ENCODE peak calls at places on chromosome 10, in four cellular contexts. E is astrocyte of the spinal cord, U is WTC11, A is A549. B is an unnamed sample.

GRCh38 chr10:111247781-111248389 is 171.1 kb downstream of the ADRA2A start:
- DNase-seq in A (no peak), U (no peak), E (no peak), B (no peak)

GRCh38 chr10:114239117-114239993 is at the start of gene VWA2:
- DNase-seq in U (peak), E (no peak), A (peak), B (no peak)

GRCh38 chr10:100930368-100930767 is 17.6 kb downstream of the SLF2 start:
- DNase-seq in E (no peak), U (no peak), A (peak), B (no peak)

GRCh38 chr10:102413053-102413705 is 5.4 kb downstream of the PSD start:
- DNase-seq in E (no peak), U (peak), A (no peak), B (peak)

GRCh38 chr10:6203331-6204062 is 765 bp downstream of the PFKFB3 start:
- DNase-seq in U (peak), E (peak), A (peak), B (no peak)

GRCh38 chr10:66833861-66834260 is 92.0 kb upstream of the LRRTM3 start:
- DNase-seq in E (no peak), A (no peak), U (no peak), B (no peak)

GRCh38 chr10:122152544-122152943 is 118.6 kb upstream of the BTBD16 start:
- DNase-seq in E (peak), U (no peak), A (no peak), B (no peak)

GRCh38 chr10:11476035-11476434 is 135.4 kb downstream of the USP6NL start:
- DNase-seq in U (no peak), E (no peak), A (no peak), B (no peak)

GRCh38 chr10:35924726-35925125 is 282.6 kb upstream of the FZD8 start:
- DNase-seq in E (no peak), U (no peak), A (no peak), B (no peak)

GRCh38 chr10:17062493-17063487 is 66.8 kb downstream of the CUBN start:
- DNase-seq in E (peak), U (no peak), A (peak), B (no peak)

GRCh38 chr10:23190872-23191763 is 994 bp upstream of the PTF1A start:
- DNase-seq in U (no peak), E (no peak), A (no peak), B (no peak)

GRCh38 chr10:78359641-78360091 is 326.0 kb downstream of the RPS24 start:
- DNase-seq in E (no peak), A (no peak), U (no peak), B (no peak)

GRCh38 chr10:11908536-11908935 is 85.4 kb downstream of the PROSER2 start:
- DNase-seq in E (no peak), A (no peak), U (no peak), B (no peak)

GRCh38 chr10:12534824-12535223 is 185.5 kb downstream of the CAMK1D start:
- DNase-seq in A (no peak), E (no peak), U (no peak), B (no peak)

GRCh38 chr10:14196113-14196512 is 134.6 kb downstream of the FRMD4A start:
- DNase-seq in A (no peak), E (no peak), U (no peak), B (no peak)

GRCh38 chr10:84590794-84591193 is 262.4 kb downstream of the CCSER2 start:
- DNase-seq in E (no peak), A (no peak), U (no peak), B (no peak)

DNA sequence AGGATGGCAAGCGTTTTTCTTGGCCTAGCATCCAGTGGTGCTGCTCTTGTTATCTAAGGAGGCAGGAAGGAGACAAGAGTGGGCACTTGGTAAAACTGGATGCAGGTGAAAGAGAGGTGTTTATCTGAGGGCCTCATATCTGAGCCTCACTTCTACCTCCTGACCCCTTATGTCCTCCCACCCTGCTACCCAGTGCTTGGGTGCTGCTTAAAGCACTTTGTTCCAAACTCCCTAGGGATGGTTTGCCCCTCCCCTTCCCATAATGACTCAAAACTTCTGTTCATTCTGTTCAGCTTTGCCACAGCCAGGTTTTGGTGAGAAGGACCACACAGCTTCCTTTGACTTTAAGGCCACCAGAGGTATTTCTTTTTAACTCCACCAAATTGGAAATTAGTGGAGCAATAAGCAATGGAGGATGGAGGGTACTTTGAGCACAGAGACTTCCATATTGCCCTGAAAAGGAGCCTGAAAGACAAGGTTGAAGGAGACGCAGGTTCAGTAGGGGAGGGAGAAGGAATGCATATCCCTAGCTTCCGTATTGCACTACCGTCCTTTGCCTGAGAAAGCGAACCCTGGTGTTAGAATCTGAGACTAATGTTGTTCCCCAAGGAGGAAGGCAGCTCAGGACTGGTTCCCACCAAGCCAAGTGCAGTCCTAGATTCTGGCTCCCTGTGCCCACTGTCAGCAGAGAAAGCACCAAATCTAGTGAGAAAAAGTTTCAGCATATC is 30.1 kb downstream of the ENTPD1 start:
- DNase-seq in E (no peak), A (no peak), U (no peak), B (no peak)
- TF ChIP-seq CTCF in E (no peak), A (no peak), U (no peak), B (no peak)

DNA sequence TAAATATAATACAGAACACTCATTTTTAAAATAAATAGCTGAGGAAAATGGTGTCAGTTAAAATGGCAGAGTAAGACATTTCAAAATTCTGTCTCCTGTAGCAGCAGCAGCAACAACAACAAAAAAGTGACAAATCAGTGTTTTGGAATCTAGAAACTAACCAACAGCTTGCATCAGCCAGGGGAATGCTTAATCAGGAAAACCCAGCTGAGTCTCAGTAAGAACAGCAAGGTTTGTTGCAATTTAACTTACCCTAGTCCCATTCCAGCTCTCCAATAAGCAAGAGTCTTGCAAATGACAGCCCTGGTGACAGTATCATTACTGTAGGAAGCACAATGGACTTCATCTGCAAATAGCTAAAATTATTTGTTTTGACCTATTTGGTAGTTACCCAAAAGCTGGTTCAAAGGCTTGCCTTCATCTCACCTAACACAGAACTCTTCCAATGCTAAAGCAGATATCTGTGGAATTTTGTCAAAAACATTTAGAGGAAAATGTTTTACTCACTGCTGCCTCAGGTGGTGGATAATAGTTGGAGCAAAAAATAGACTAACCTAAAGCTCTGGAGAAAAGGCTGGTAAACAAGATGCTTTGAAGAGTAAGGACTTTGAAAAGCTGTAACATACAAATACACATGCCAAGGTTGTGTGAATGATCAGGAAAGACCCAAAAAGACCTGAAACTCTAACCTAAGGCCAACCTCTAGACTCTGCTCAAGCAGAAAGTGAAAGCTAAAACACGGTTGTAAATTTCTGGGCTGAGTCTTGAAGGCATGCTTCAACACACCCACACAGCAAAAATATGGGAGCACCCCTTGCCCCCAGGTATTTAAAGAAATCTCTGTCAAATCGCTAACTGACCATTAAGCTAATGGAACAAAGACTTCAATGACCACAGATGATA is 9.9 kb upstream of the ARHGAP22 start:
- DNase-seq in U (no peak), A (peak), E (peak), B (no peak)
- TF ChIP-seq CTCF in U (no peak), A (peak), E (peak), B (no peak)

GRCh38 chr10:30709229-30709628 is 79.7 kb upstream of the LYZL2 start:
- DNase-seq in U (no peak), E (no peak), A (no peak), B (no peak)
- TF ChIP-seq CTCF in U (no peak), E (no peak), A (no peak), B (no peak)

GRCh38 chr10:42988517-42989395 is 88.1 kb upstream of the RET start:
- DNase-seq in A (no peak), U (no peak), E (no peak), B (no peak)

GRCh38 chr10:42990721-42991441 is 86.0 kb upstream of the RET start:
- DNase-seq in A (no peak), E (no peak), U (peak), B (no peak)

GRCh38 chr10:42990016-42990720 is 86.7 kb upstream of the RET start:
- DNase-seq in U (peak), A (no peak), E (no peak), B (no peak)

GRCh38 chr10:42988069-42988468 is 88.8 kb upstream of the RET start:
- DNase-seq in E (no peak), A (no peak), U (no peak), B (no peak)

DNA sequence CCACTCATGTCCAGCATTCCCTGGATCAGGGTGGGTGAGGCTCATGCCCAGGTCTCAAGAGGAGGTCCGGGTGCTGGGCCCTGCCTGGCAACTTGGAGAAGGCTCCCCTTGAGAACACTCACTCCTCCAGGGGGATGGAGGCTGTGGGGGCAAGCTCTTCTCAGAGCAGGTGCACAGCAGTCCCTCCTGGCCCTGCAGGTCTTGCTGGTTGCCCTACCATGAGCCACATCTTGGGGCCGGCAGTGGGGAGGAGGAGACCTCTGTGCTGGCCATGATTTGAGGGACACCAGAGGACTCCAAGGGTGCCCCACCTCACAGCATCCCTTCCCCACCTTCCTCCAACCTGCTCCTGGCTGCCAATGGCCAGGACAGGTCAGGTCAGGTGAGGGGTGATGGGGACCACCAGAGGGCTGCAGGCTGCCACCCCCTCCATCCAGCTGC is 87.4 kb upstream of the RET start:
- DNase-seq in E (no peak), A (no peak), U (peak), B (no peak)
- TF ChIP-seq CTCF in E (no peak), A (no peak), U (no peak), B (no peak)

GRCh38 chr10:132938472-132939329 is 3.7 kb downstream of the CFAP46 start:
- DNase-seq in E (no peak), A (no peak), U (peak), B (no peak)
- TF ChIP-seq CTCF in E (peak), A (peak), U (no peak), B (no peak)

GRCh38 chr10:72059843-72060822 is 28.2 kb downstream of the SPOCK2 start:
- DNase-seq in A (no peak), E (no peak), U (no peak), B (no peak)

GRCh38 chr10:72062832-72063702 is 25.3 kb downstream of the SPOCK2 start:
- DNase-seq in U (no peak), E (no peak), A (no peak), B (no peak)

GRCh38 chr10:72061930-72062329 is 26.4 kb downstream of the SPOCK2 start:
- DNase-seq in E (no peak), A (no peak), U (no peak), B (no peak)

GRCh38 chr10:72062341-72062740 is 26.0 kb downstream of the SPOCK2 start:
- DNase-seq in U (no peak), A (no peak), E (no peak), B (no peak)

DNA sequence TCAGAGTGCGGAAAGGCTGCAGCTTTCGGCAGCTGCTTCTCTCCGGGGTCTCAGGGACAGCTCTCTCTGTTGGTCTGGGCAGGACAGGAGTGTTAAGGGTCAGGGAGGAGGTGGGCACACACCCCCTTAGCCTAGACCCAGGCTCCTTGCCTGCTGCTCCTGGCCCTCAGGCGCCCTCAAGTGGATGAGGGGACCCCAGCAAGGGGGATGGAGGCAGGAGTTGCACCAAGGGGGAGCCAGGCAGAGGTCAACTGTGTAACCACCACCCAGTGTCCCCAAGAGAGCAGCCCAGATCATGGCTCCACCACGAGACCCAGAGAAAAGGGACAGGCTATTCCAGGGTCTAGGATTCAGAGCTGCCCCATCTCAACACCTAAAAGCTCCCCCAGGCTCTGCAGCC is 26.9 kb downstream of the SPOCK2 start:
- DNase-seq in U (peak), A (no peak), E (no peak), B (no peak)
- TF ChIP-seq CTCF in U (no peak), A (peak), E (peak), B (peak)

DNA sequence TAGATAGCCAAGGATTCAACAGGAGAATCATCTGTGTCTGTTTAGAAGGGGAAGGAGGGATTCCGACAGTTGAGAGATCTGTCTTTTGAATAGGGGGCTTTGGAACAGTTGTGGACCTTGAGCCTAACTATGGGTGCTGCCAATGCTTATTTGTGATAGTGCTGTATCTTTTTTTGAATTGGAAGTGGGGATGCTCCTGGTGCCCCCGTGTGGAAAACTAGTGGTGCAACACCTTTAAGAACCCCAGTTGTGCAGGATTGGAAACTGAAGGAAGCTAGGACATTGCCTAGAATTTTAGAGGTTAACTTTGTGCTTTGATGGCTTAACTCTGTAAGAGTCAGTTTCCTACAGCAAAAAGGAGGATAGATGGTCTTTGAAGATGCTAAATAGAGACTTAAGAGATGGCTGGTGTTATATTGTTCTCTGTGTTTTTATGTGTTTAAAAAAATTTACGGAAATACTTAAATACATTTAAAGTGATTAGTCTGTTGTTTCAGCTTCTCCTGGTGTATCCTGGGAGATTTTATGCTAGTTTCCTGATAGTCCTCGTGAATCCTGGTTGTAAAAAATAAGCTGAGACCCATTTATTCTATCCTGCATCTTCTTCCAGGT is 69.3 kb downstream of the AP3M1 start:
- DNase-seq in U (peak), A (peak), E (peak), B (peak)
- TF ChIP-seq CTCF in U (peak), A (peak), E (peak), B (peak)

GRCh38 chr10:47206449-47207279 is 93.3 kb upstream of the GDF10 start:
- DNase-seq in E (peak), U (no peak), A (no peak), B (no peak)
- TF ChIP-seq CTCF in E (no peak), U (no peak), A (no peak), B (no peak)

B was measured in D721Med.